ENCODE peak calls at places on chromosomes 5 and 9, in nine cellular contexts. Z, Y, M, J, W, Q, S, E and T are unnamed samples.

GRCh38 chr9:93093081-93093448 is 3.0 kb upstream of the CARD19 start:
- DNase-seq in J (no peak), S (no peak), Q (no peak), Y (no peak), Z (no peak), M (no peak), E (no peak), W (no peak), T (no peak)

GRCh38 chr9:33480094-33480493 is 6.4 kb upstream of the NOL6 start:
- DNase-seq in E (no peak), Q (no peak), W (no peak), S (no peak), J (no peak), M (no peak), Y (no peak), Z (no peak), T (no peak)

GRCh38 chr9:37913480-37914153 is 9.7 kb upstream of the SLC25A51 start:
- DNase-seq in S (peak), M (peak), W (peak), Z (peak), Q (peak), Y (peak), J (peak), E (peak), T (peak)

GRCh38 chr5:148827723-148828122 is 1.3 kb downstream of the ADRB2 start:
- DNase-seq in Z (no peak), W (no peak), S (no peak), J (peak), M (no peak), E (no peak), Y (no peak), Q (no peak), T (no peak)

GRCh38 chr9:133774799-133775198 is 36.6 kb upstream of the SARDH start:
- DNase-seq in J (no peak), E (no peak), Y (no peak), W (no peak), S (no peak), Q (no peak), M (no peak), Z (no peak), T (no peak)

GRCh38 chr5:52947208-52947607 is 41.9 kb upstream of the ITGA2 start:
- DNase-seq in S (no peak), M (no peak), Q (no peak), Y (no peak), J (peak), W (no peak), Z (no peak), E (no peak), T (no peak)

GRCh38 chr5:160348080-160348479 is 22.3 kb downstream of the C1QTNF2 start:
- DNase-seq in E (no peak), J (no peak), M (no peak), W (no peak), Y (no peak), S (peak), Q (no peak), Z (no peak), T (no peak)

GRCh38 chr5:654071-654778 is 38.9 kb downstream of the TPPP start:
- DNase-seq in Z (peak), Y (no peak), S (no peak), Q (no peak), J (no peak), E (no peak), M (no peak), W (no peak), T (peak)

GRCh38 chr9:127133739-127134167 is 11.3 kb upstream of the ANGPTL2 start:
- DNase-seq in J (peak), E (no peak), Q (peak), W (no peak), Z (peak), Y (no peak), M (no peak), S (no peak), T (no peak)